ENCODE peak calls at places on chromosomes 16 and 17, in five cellular contexts. F is esophagus squamous epithelium, Y is Peyer's patch, X is upper lobe of right lung, V is ascending aorta. R is an unnamed sample. For H3K4me1, the result is how much of the 10 kb centered on the place peaks cover.

GRCh38 chr17:10216213-10216982 is 18.0 kb upstream of the GAS7 start:
- DNase-seq in F (no peak), Y (no peak), V (no peak), X (no peak), R (no peak)

GRCh38 chr17:46931596-46931995 is 8.6 kb downstream of the GOSR2 start:
- DNase-seq in V (no peak), Y (no peak), F (no peak), X (no peak), R (no peak)

GRCh38 chr17:39209317-39210092 is 9.4 kb downstream of the RPL19 start:
- DNase-seq in V (peak), F (no peak), X (peak), Y (no peak), R (peak)

GRCh38 chr17:9817086-9817485 is 4.8 kb downstream of the GSG1L2 start:
- DNase-seq in F (no peak), Y (no peak), V (no peak), X (no peak), R (no peak)

GRCh38 chr16:14324581-14324980 is 253.5 kb downstream of the MRTFB start:
- DNase-seq in X (no peak), F (no peak), Y (no peak), V (no peak), R (no peak)

GRCh38 chr16:9219811-9220210 is 128.4 kb downstream of the HAPSTR1 start:
- DNase-seq in F (no peak), X (no peak), V (no peak), Y (no peak), R (no peak)

GRCh38 chr17:48592592-48592991 is 987 bp downstream of the HOXB5 start:
- DNase-seq in V (no peak), F (no peak), Y (no peak), X (no peak), R (no peak)

GRCh38 chr16:23895052-23895451 is 59.3 kb downstream of the PRKCB start:
- DNase-seq in V (no peak), X (no peak), Y (no peak), F (no peak), R (no peak)

GRCh38 chr16:30957456-30958163 is at the start of gene SETD1A:
- DNase-seq in X (peak), Y (peak), F (peak), V (peak), R (peak)

GRCh38 chr16:1826691-1827573 is at the start of the genes FAHD1 and HAGH:
- DNase-seq in Y (peak), X (peak), F (peak), V (peak), R (peak)
- H3K27ac ChIP-seq in Y (peak), X (peak), F (peak), V (peak), R (peak)

DNA sequence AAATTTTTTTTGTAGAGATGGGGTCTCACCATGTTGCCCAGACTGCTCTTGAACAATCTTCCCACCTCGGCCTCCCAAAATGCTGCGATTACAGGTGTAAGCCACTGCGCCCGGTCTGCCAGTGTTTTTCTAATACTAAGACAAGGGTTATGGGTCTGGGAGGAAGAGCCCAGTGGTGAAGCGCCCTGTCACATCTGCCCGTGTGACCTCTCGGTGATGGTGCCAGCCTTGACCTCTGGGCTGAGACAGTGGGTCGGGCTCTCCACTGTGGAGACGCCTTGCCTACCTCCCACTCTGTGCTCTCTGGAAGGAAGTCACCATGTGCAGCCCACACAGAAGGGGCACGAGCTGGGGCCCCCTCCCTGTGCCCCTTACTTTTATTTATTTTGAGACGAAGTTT is 5.1 kb upstream of the BAIAP2 start:
- DNase-seq in Y (no peak), X (peak), V (no peak), F (no peak), R (no peak)
- H3K4me1 ChIP-seq in Y (under half), X (half or more), V (under half), F (under half), R (under half)

GRCh38 chr16:86660623-86661022 is 82.3 kb downstream of the FOXL1 start:
- DNase-seq in F (no peak), Y (no peak), X (no peak), V (peak), R (no peak)
- H3K27ac ChIP-seq in F (no peak), Y (no peak), X (no peak), V (peak), R (no peak)

GRCh38 chr17:75371339-75371738 is 34.1 kb downstream of the GRB2 start:
- DNase-seq in V (no peak), Y (no peak), F (no peak), X (no peak), R (no peak)

GRCh38 chr17:75373290-75373689 is 32.2 kb downstream of the GRB2 start:
- DNase-seq in V (no peak), F (no peak), Y (no peak), X (no peak), R (no peak)

GRCh38 chr17:75367312-75367711 is 38.2 kb downstream of the GRB2 start:
- DNase-seq in F (no peak), Y (no peak), X (no peak), V (no peak), R (no peak)

GRCh38 chr17:75370288-75370687 is 35.2 kb downstream of the GRB2 start:
- DNase-seq in V (peak), F (no peak), X (no peak), Y (no peak), R (peak)

DNA sequence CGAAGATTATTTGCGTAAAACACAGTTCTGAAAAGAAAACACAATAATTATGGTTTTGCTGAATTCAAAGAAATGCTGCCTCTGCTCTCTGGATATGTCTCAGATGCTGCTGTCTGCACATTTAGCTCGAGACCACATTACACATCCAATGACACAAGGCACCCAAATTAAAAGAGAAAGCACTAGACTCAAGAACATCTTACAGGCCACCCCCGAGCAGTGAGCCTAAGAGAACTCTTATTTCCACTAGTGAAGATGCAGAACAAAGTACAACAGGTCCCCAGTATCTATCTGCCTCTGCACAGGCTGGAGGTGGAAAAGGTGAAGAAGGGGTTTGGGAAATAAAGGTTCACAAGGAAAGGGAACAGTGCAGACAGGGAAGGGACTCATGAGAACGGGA is 33.5 kb downstream of the GRB2 start:
- DNase-seq in Y (no peak), F (no peak), X (no peak), V (no peak), R (no peak)
- H3K4me1 ChIP-seq in Y (under half), F (under half), X (under half), V (under half), R (under half)

GRCh38 chr17:75845058-75845711 is 981 bp upstream of the UNC13D start:
- DNase-seq in X (peak), F (no peak), V (peak), Y (peak), R (peak)
- H3K27ac ChIP-seq in X (peak), F (peak), V (peak), Y (peak), R (peak)

DNA sequence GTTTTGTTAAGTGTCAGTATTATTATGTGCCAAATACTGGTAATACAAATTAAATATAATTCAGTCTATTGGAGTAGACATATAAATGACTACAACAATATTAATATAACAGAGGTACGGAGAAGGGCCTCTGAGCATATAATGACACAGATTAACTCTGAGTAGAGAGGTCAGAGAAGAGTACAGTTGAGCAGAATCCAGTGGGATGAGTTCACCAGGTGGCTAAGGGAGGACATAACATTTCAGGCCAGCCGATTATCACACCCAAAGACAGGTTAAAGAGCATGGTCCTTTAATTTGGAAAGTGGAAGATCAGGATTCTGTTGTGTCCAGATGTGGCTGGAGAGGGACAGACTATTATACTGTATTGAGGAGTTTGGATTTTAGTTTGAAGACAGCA is 11.3 kb downstream of the NFATC3 start:
- DNase-seq in V (no peak), F (no peak), Y (no peak), X (no peak), R (no peak)
- H3K4me1 ChIP-seq in V (under half), F (under half), Y (under half), X (under half), R (under half)

GRCh38 chr17:65819810-65820209 is 258.4 kb upstream of the AXIN2 start:
- DNase-seq in V (no peak), Y (no peak), X (no peak), F (no peak), R (no peak)
- H3K27ac ChIP-seq in V (no peak), Y (no peak), X (no peak), F (no peak), R (no peak)

GRCh38 chr16:21233521-21234150 is at the start of gene ANKS4B:
- DNase-seq in Y (peak), X (no peak), F (no peak), V (no peak), R (no peak)
- H3K4me1 ChIP-seq in Y (under half), X (under half), F (under half), V (under half), R (under half)

DNA sequence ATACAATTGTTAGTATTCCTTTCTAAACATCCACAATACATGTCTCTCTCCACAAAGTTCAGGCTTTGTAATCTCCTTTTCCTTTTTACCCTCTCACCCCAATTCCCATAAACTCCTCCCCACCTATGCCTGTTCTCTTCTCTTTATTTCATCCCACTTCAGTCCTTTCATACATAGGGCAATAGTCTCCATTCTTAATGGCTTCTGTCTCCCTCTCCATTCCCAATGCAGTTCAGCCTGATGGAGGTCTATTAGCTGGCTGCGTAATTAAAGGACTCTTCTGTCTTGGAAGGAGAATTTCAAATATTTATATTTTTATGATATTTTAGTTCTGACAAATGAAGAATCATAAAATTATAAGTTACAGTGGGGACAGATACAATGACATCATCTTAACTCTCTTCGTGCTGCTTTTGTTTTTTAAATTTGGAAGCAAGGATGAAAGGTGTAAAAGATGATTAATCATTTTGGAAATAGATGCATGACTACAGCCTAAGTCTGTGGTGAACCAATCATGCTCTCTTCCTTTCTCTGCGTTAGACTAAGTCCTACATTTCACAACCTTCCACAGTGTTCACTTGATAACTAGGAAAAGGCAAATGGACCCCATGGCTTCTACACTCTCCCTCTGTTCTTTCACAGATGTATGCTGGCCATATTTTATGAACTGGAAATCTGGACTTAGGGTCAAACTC is 11.2 kb upstream of the FAM20A start:
- DNase-seq in F (no peak), X (no peak), V (no peak), Y (no peak), R (no peak)
- H3K27ac ChIP-seq in F (no peak), X (no peak), V (no peak), Y (no peak), R (no peak)

GRCh38 chr17:4958102-4958501 is 7.2 kb downstream of the ENO3 start:
- DNase-seq in F (no peak), X (no peak), Y (no peak), V (no peak), R (no peak)
- H3K4me1 ChIP-seq in F (under half), X (under half), Y (under half), V (under half), R (under half)

R was measured in thoracic aorta.